ENCODE peak calls at places on chromosomes 7 and 10, in four cellular contexts. One of them, this sample, is unnamed.

GRCh38 chr10:3526721-3527120 is 258.3 kb downstream of the KLF6 start:
- DNase-seq in fibroblast of the aortic adventitia: peak; percentile 97
- DNase-seq in esophagus squamous epithelium: no peak
- DNase-seq in lung: no peak
- DNase-seq in this sample: no peak

GRCh38 chr7:42671627-42672026 is 240.2 kb downstream of the C7orf25 start:
- DNase-seq in fibroblast of the aortic adventitia: peak; percentile 80
- DNase-seq in esophagus squamous epithelium: no peak
- DNase-seq in lung: no peak
- DNase-seq in this sample: no peak

GRCh38 chr7:41880107-41880506 is 177.2 kb upstream of the INHBA start:
- DNase-seq in fibroblast of the aortic adventitia: peak; percentile 90
- DNase-seq in esophagus squamous epithelium: no peak
- DNase-seq in lung: no peak
- DNase-seq in this sample: no peak

GRCh38 chr10:43395571-43396060 is 13.4 kb downstream of the HNRNPF start:
- DNase-seq in fibroblast of the aortic adventitia: peak; percentile 34
- DNase-seq in esophagus squamous epithelium: no peak
- DNase-seq in lung: no peak
- DNase-seq in this sample: no peak

GRCh38 chr7:99953649-99954048 is 22.2 kb downstream of the AZGP1 start:
- DNase-seq in fibroblast of the aortic adventitia: peak; percentile 74
- DNase-seq in esophagus squamous epithelium: no peak
- DNase-seq in lung: peak; percentile 83
- DNase-seq in this sample: no peak

GRCh38 chr7:46908770-46909169 is 673.1 kb downstream of the TNS3 start:
- DNase-seq in fibroblast of the aortic adventitia: peak; percentile 86
- DNase-seq in esophagus squamous epithelium: no peak
- DNase-seq in lung: no peak
- DNase-seq in this sample: no peak

GRCh38 chr7:157951300-157952049 is 614.7 kb downstream of the DNAJB6 start:
- DNase-seq in fibroblast of the aortic adventitia: no peak
- DNase-seq in esophagus squamous epithelium: no peak
- DNase-seq in lung: no peak
- DNase-seq in this sample: no peak

GRCh38 chr10:104150206-104150605 is 28.2 kb downstream of the SFR1 start:
- DNase-seq in fibroblast of the aortic adventitia: no peak
- DNase-seq in esophagus squamous epithelium: no peak
- DNase-seq in lung: no peak
- DNase-seq in this sample: no peak

GRCh38 chr7:123747089-123747488 is 1.7 kb downstream of the WASL start:
- DNase-seq in fibroblast of the aortic adventitia: peak; percentile 8
- DNase-seq in esophagus squamous epithelium: no peak
- DNase-seq in lung: no peak
- DNase-seq in this sample: no peak

GRCh38 chr10:117980216-117980615 is 66.5 kb downstream of the RAB11FIP2 start:
- DNase-seq in fibroblast of the aortic adventitia: peak; percentile 38
- DNase-seq in esophagus squamous epithelium: no peak
- DNase-seq in lung: no peak
- DNase-seq in this sample: no peak

This sample was measured in cortex of kidney.